ENCODE peak calls at places on chromosomes 7 and 10, in four cellular contexts. One of them, this sample, is unnamed. For H3K79me2, the result is how much of the 10 kb centered on the place peaks cover.

GRCh38 chr10:51377070-51377931 is 303.0 kb downstream of the PRKG1 start:
- DNase-seq in mammary epithelial cell: no peak
- DNase-seq in GM23248: no peak
- DNase-seq in H1: no peak
- DNase-seq in this sample: no peak

GRCh38 chr7:83876593-83876992 is 227.7 kb upstream of the SEMA3E start:
- DNase-seq in mammary epithelial cell: peak
- DNase-seq in GM23248: peak
- DNase-seq in H1: no peak
- DNase-seq in this sample: no peak

GRCh38 chr10:62584216-62584615 is 210.0 kb downstream of the ZNF365 start:
- DNase-seq in mammary epithelial cell: peak
- DNase-seq in GM23248: peak
- DNase-seq in H1: no peak
- DNase-seq in this sample: no peak

GRCh38 chr10:101817542-101818118 is 614 bp downstream of the OGA start:
- DNase-seq in mammary epithelial cell: peak
- DNase-seq in GM23248: peak
- DNase-seq in H1: no peak
- DNase-seq in this sample: peak

GRCh38 chr7:146658604-146659003 is 542.0 kb downstream of the CNTNAP2 start:
- DNase-seq in mammary epithelial cell: no peak
- DNase-seq in GM23248: no peak
- DNase-seq in H1: no peak
- DNase-seq in this sample: no peak

GRCh38 chr10:59829024-59829423 is 75.8 kb upstream of the MRLN start:
- DNase-seq in mammary epithelial cell: no peak
- DNase-seq in GM23248: no peak
- DNase-seq in H1: no peak
- DNase-seq in this sample: no peak

GRCh38 chr10:75347211-75347610 is 54.4 kb downstream of the ZNF503 start:
- DNase-seq in mammary epithelial cell: no peak
- DNase-seq in GM23248: no peak
- DNase-seq in H1: no peak
- DNase-seq in this sample: no peak

GRCh38 chr10:78931333-78932083 is 137.3 kb upstream of the ZMIZ1 start:
- DNase-seq in mammary epithelial cell: peak
- DNase-seq in GM23248: peak
- DNase-seq in H1: no peak
- DNase-seq in this sample: no peak

GRCh38 chr7:127437241-127437640 is 44.7 kb upstream of the ZNF800 start:
- DNase-seq in mammary epithelial cell: no peak
- DNase-seq in GM23248: no peak
- DNase-seq in H1: no peak
- DNase-seq in this sample: no peak

GRCh38 chr10:112286837-112287818 is 3.9 kb downstream of the TECTB start:
- DNase-seq in mammary epithelial cell: no peak
- DNase-seq in GM23248: no peak
- DNase-seq in H1: no peak
- DNase-seq in this sample: no peak

GRCh38 chr10:132942101-132942739 is at the start of gene CFAP46:
- DNase-seq in mammary epithelial cell: no peak
- DNase-seq in GM23248: peak
- DNase-seq in H1: no peak
- DNase-seq in this sample: no peak

GRCh38 chr7:97772034-97772891 is 40.4 kb downstream of the TAC1 start:
- DNase-seq in mammary epithelial cell: no peak
- DNase-seq in GM23248: no peak
- DNase-seq in H1: no peak
- DNase-seq in this sample: no peak

GRCh38 chr10:110504111-110504735 is 6.5 kb downstream of the DUSP5 start:
- DNase-seq in mammary epithelial cell: peak
- DNase-seq in GM23248: peak
- DNase-seq in H1: no peak
- DNase-seq in this sample: no peak

GRCh38 chr10:33336606-33337334 is 2.3 kb upstream of the NRP1 start:
- DNase-seq in mammary epithelial cell: peak
- DNase-seq in GM23248: peak
- DNase-seq in H1: no peak
- DNase-seq in this sample: no peak

GRCh38 chr10:84493951-84494848 is 165.8 kb downstream of the CCSER2 start:
- DNase-seq in mammary epithelial cell: peak
- DNase-seq in GM23248: peak
- DNase-seq in H1: peak
- DNase-seq in this sample: no peak

GRCh38 chr7:131074585-131074984 is 253.1 kb upstream of the MKLN1 start:
- DNase-seq in mammary epithelial cell: no peak
- DNase-seq in GM23248: no peak
- DNase-seq in H1: no peak
- DNase-seq in this sample: no peak

GRCh38 chr7:131074043-131074442 is 253.6 kb upstream of the MKLN1 start:
- DNase-seq in mammary epithelial cell: no peak
- DNase-seq in GM23248: no peak
- DNase-seq in H1: no peak
- DNase-seq in this sample: no peak

GRCh38 chr7:131071786-131072504 is 255.7 kb upstream of the MKLN1 start:
- DNase-seq in mammary epithelial cell: peak
- DNase-seq in GM23248: peak
- DNase-seq in H1: no peak
- DNase-seq in this sample: peak

GRCh38 chr7:131075406-131075805 is 252.3 kb upstream of the MKLN1 start:
- DNase-seq in mammary epithelial cell: no peak
- DNase-seq in GM23248: no peak
- DNase-seq in H1: no peak
- DNase-seq in this sample: no peak

GRCh38 chr7:131072505-131073091 is 255.1 kb upstream of the MKLN1 start:
- DNase-seq in mammary epithelial cell: peak
- DNase-seq in GM23248: peak
- DNase-seq in H1: no peak
- DNase-seq in this sample: peak
- H3K4me3 ChIP-seq in mammary epithelial cell: no peak
- H3K4me3 ChIP-seq in GM23248: peak
- H3K4me3 ChIP-seq in H1: no peak
- H3K4me3 ChIP-seq in this sample: peak

DNA sequence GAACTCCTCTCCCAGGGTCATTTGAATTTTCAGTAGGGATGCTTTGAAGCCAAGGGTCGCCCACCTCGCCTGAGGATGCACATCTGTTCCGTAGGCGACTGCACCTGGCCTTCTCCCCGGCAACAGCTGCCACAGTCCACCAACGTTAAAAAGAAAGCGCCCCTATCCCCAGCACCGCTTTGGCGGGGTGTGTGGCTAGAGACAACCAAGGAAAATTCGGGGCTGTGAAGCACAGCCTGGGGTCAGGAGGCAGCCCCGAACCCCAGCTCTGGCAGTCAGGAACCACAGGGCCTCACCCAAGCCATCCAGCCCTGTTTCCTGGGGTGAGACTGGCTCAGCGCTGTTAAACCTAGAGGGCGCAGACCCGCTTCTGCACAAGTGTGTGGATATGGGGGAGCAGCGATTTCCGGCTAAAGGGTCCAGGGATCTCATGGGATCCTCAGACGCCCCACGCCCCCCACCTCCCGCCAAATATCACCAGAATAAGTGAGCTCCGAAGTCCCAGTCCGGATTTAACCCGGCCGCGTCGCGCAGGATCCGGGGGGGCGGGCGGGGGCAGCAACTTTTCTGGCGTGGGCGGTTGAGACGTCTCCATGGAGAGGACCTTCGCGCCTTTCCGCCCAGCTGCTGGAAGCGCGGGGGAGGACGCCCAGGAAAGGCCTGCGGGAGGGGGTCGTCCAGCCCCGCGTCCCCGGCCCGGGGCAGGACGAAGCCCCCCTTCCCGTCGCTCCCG is 821 bp downstream of the ZC3HAV1L start:
- DNase-seq in mammary epithelial cell: peak
- DNase-seq in GM23248: peak
- DNase-seq in H1: no peak
- DNase-seq in this sample: no peak
- H3K9ac ChIP-seq in mammary epithelial cell: peak
- H3K9ac ChIP-seq in GM23248: peak
- H3K9ac ChIP-seq in H1: peak
- H3K9ac ChIP-seq in this sample: no peak

GRCh38 chr10:20871970-20872369 is 25.1 kb downstream of the NEBL start:
- DNase-seq in mammary epithelial cell: no peak
- DNase-seq in GM23248: no peak
- DNase-seq in H1: no peak
- DNase-seq in this sample: no peak
- H3K79me2 ChIP-seq in mammary epithelial cell: under half
- H3K79me2 ChIP-seq in GM23248: under half
- H3K79me2 ChIP-seq in H1: under half
- H3K79me2 ChIP-seq in this sample: under half

GRCh38 chr10:131478398-131478989 is 167.0 kb upstream of the TCERG1L start:
- DNase-seq in mammary epithelial cell: no peak
- DNase-seq in GM23248: no peak
- DNase-seq in H1: no peak
- DNase-seq in this sample: no peak
- H3K4me3 ChIP-seq in mammary epithelial cell: no peak
- H3K4me3 ChIP-seq in GM23248: no peak
- H3K4me3 ChIP-seq in H1: no peak
- H3K4me3 ChIP-seq in this sample: no peak

DNA sequence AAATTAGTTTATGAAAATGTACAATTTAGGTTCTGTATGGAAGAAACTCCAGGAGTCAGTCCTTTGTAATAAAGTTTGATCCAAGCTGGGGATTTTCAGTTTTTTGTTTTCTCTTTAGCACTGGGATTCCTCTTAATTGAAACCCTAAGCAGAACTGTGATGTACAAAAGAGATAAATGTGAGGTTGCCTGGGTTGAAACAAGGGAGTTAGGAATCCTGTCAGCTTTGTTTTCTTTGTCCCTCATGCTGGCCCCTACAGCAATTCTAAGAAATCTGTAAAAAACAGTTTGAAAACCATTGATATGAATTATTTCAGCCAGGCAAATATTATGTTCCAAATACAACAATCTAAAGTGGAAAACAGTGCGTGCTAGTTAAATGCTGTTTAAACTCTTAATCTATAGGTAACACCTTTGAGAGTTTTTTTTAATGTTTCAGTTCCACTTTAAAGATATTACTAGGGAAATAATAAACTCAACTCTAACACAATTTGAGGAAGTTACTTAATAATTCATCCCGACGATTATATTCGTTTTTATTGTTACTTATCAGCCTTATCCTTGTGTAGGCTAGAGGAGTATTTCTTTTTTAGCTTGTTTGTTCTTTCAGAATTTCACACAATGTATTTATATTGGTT is 65.3 kb downstream of the SGCE start:
- DNase-seq in mammary epithelial cell: no peak
- DNase-seq in GM23248: no peak
- DNase-seq in H1: no peak
- DNase-seq in this sample: peak
- H3K9ac ChIP-seq in mammary epithelial cell: no peak
- H3K9ac ChIP-seq in GM23248: no peak
- H3K9ac ChIP-seq in H1: no peak
- H3K9ac ChIP-seq in this sample: peak

GRCh38 chr7:99379043-99379577 is 4.6 kb downstream of the ARPC1B start:
- DNase-seq in mammary epithelial cell: peak
- DNase-seq in GM23248: peak
- DNase-seq in H1: no peak
- DNase-seq in this sample: peak
- H3K79me2 ChIP-seq in mammary epithelial cell: half or more
- H3K79me2 ChIP-seq in GM23248: half or more
- H3K79me2 ChIP-seq in H1: under half
- H3K79me2 ChIP-seq in this sample: half or more